ENCODE peak calls at places on chromosomes 16 and 17, in eight cellular contexts. N, M, S, L, U, Z, W and O are unnamed samples.

GRCh38 chr16:2252806-2253148 is 1.4 kb upstream of the ECI1 start:
- DNase-seq in N (no peak), M (no peak), S (no peak), L (no peak), U (peak; percentile 19), Z (no peak), W (no peak), O (no peak)

GRCh38 chr17:7586673-7587419 is 3.0 kb downstream of the SOX15 start:
- DNase-seq in N (no peak), M (no peak), S (peak; percentile 19), L (no peak), U (peak; percentile 56), Z (no peak), W (no peak), O (no peak)

GRCh38 chr16:8867483-8868271 is 1.1 kb downstream of the CARHSP1 start:
- DNase-seq in N (peak; percentile 62), M (no peak), S (no peak), L (no peak), U (peak; percentile 69), Z (no peak), W (no peak), O (peak; percentile 37)

GRCh38 chr16:67477960-67478554 is 2.9 kb downstream of the ATP6V0D1 start:
- DNase-seq in N (no peak), M (no peak), S (no peak), L (no peak), U (no peak), Z (no peak), W (no peak), O (no peak)

GRCh38 chr17:42246515-42246914 is 29.7 kb downstream of the STAT5B start:
- DNase-seq in N (no peak), M (no peak), S (no peak), L (no peak), U (no peak), Z (no peak), W (no peak), O (peak; percentile 38)

GRCh38 chr17:53193044-53193443 is 629.7 kb upstream of the KIF2B start:
- DNase-seq in N (no peak), M (no peak), S (peak; percentile 28), L (no peak), U (no peak), Z (no peak), W (no peak), O (no peak)

GRCh38 chr17:58242171-58242784 is 3.9 kb downstream of the LPO start:
- DNase-seq in N (no peak), M (no peak), S (peak; percentile 54), L (no peak), U (no peak), Z (no peak), W (no peak), O (no peak)

GRCh38 chr17:8894189-8894611 is 26.7 kb upstream of the PIK3R6 start:
- DNase-seq in N (no peak), M (no peak), S (no peak), L (no peak), U (no peak), Z (no peak), W (no peak), O (no peak)

GRCh38 chr17:41500131-41500911 is 5.1 kb downstream of the KRT13 start:
- DNase-seq in N (no peak), M (peak; percentile 65), S (peak; percentile 82), L (peak; percentile 41), U (no peak), Z (no peak), W (no peak), O (peak; percentile 15)

GRCh38 chr17:56125830-56126819 is 27.1 kb upstream of the ANKFN1 start:
- DNase-seq in N (no peak), M (peak; percentile 93), S (peak; percentile 39), L (peak; percentile 85), U (no peak), Z (no peak), W (peak; percentile 30), O (peak; percentile 84)

GRCh38 chr16:23509763-23510153 is 536 bp downstream of the GGA2 start:
- DNase-seq in N (no peak), M (peak; percentile 29), S (peak; percentile 22), L (peak; percentile 24), U (peak; percentile 72), Z (no peak), W (no peak), O (peak; percentile 31)

GRCh38 chr16:71540-72341 is 690 bp downstream of the RHBDF1 start:
- DNase-seq in N (no peak), M (peak; percentile 79), S (peak; percentile 93), L (peak; percentile 77), U (peak; percentile 80), Z (no peak), W (no peak), O (peak; percentile 63)

GRCh38 chr17:82316651-82317393 is 586 bp downstream of the CD7 start:
- DNase-seq in N (no peak), M (no peak), S (no peak), L (no peak), U (no peak), Z (no peak), W (no peak), O (no peak)

GRCh38 chr16:29900102-29900887 is at the start of gene ASPHD1:
- DNase-seq in N (peak; percentile 93), M (peak; percentile 86), S (peak; percentile 57), L (peak; percentile 76), U (peak; percentile 61), Z (no peak), W (peak; percentile 42), O (peak; percentile 62)

GRCh38 chr17:54888254-54888653 is 12.4 kb upstream of the TOM1L1 start:
- DNase-seq in N (no peak), M (no peak), S (no peak), L (no peak), U (no peak), Z (no peak), W (no peak), O (no peak)

GRCh38 chr17:54888981-54889380 is 11.7 kb upstream of the TOM1L1 start:
- DNase-seq in N (no peak), M (no peak), S (no peak), L (no peak), U (no peak), Z (no peak), W (no peak), O (no peak)

GRCh38 chr17:54892360-54892759 is 8.3 kb upstream of the TOM1L1 start:
- DNase-seq in N (no peak), M (no peak), S (no peak), L (no peak), U (no peak), Z (no peak), W (no peak), O (no peak)

GRCh38 chr17:54887787-54888186 is 12.9 kb upstream of the TOM1L1 start:
- DNase-seq in N (no peak), M (no peak), S (no peak), L (no peak), U (no peak), Z (no peak), W (no peak), O (no peak)

GRCh38 chr17:54891176-54891821 is 9.4 kb upstream of the TOM1L1 start:
- DNase-seq in N (peak; percentile 21), M (peak; percentile 74), S (peak; percentile 88), L (peak; percentile 69), U (no peak), Z (no peak), W (peak; percentile 57), O (peak; percentile 71)
- TF ChIP-seq CTCF in N (peak; percentile 27), M (peak; percentile 42), S (peak; percentile 87), L (peak; percentile 53), U (peak; percentile 27), Z (no peak), W (peak; percentile 56), O (peak; percentile 40)

GRCh38 chr17:14688134-14688533 is 387.3 kb downstream of the HS3ST3B1 start:
- DNase-seq in N (no peak), M (peak; percentile 14), S (peak; percentile 12), L (no peak), U (no peak), Z (no peak), W (no peak), O (no peak)
- TF ChIP-seq CTCF in N (peak; percentile 7), M (peak; percentile 31), S (peak; percentile 49), L (peak; percentile 25), U (no peak), Z (no peak), W (no peak), O (no peak)

DNA sequence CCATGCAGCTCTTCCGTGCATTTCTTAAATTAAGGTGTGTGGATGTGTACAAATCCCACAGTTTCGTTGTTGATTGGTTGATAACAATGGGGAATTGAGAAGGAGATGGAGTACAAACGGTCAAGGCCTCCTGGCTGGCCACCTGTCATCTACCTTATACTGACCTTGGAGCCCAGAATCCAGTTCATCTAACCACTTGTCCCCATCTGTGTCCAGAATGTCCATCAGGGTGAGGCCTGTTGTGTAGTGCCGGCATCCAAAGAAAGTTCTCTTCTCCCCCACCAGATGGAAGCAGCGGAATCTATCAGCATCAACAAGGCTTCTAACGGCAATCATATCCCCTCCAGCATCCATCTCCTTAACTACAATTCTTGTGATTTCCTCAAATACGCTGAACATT is 1.5 kb downstream of the GSDMB start:
- DNase-seq in N (no peak), M (peak; percentile 28), S (no peak), L (peak; percentile 24), U (no peak), Z (no peak), W (no peak), O (no peak)
- TF ChIP-seq CTCF in N (no peak), M (peak; percentile 32), S (peak; percentile 30), L (peak; percentile 44), U (no peak), Z (no peak), W (peak; percentile 41), O (peak; percentile 30)

GRCh38 chr16:58128721-58129096 is 472 bp downstream of the CFAP20 start:
- DNase-seq in N (peak; percentile 24), M (no peak), S (no peak), L (no peak), U (no peak), Z (no peak), W (no peak), O (no peak)

GRCh38 chr16:58128181-58128631 is 975 bp downstream of the CFAP20 start:
- DNase-seq in N (no peak), M (no peak), S (no peak), L (peak; percentile 17), U (no peak), Z (no peak), W (no peak), O (no peak)

GRCh38 chr16:58126451-58126968 is 2.7 kb downstream of the CFAP20 start:
- DNase-seq in N (no peak), M (no peak), S (no peak), L (no peak), U (no peak), Z (no peak), W (no peak), O (no peak)

GRCh38 chr16:58127033-58127556 is 2.1 kb downstream of the CFAP20 start:
- DNase-seq in N (peak; percentile 35), M (peak; percentile 73), S (peak; percentile 47), L (peak; percentile 71), U (no peak), Z (no peak), W (no peak), O (peak; percentile 61)

DNA sequence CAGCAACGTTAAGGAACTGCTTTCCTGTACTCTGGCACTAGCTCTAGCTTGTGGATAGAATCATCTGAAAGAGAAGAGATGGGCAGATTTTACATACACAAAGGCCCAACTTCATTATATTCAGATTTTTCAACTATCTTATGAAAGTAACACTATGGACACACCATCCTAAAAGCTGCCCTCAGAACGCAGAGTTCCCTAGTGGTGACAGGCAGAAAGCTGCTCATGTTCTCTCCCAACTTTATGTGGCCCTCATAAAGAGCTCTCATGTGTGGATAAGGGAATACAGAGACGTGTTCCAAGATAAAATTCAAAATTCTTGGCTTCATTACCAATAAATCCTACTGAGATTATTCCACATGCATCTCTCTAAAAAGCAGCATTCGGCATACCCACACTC is 1.5 kb downstream of the CFAP20 start:
- DNase-seq in N (no peak), M (no peak), S (peak; percentile 17), L (peak; percentile 15), U (no peak), Z (no peak), W (no peak), O (no peak)
- TF ChIP-seq CTCF in N (no peak), M (peak; percentile 30), S (peak; percentile 18), L (peak; percentile 50), U (no peak), Z (no peak), W (peak; percentile 39), O (peak; percentile 21)